ENCODE peak calls at places on chromosome 2, in seven cellular contexts. N is KG1; F is EL; S is PC-3; E is T-cell; C is central memory CD4-positive, alpha-beta T cell; K is heart right ventricle. O is an unnamed sample.
A peak's percentile ranks its signal among the peaks of the same experiment; 100 is the strongest.

GRCh38 chr2:133421516-133422324 is 146.5 kb downstream of the NCKAP5 start:
- DNase-seq in F (no peak), N (no peak), E (no peak), C (no peak), S (no peak), K (peak; percentile 14), O (peak; percentile 93)

GRCh38 chr2:104944495-104944894 is 90.6 kb downstream of the POU3F3 start:
- DNase-seq in C (no peak), N (no peak), E (no peak), S (peak; percentile 70), K (no peak), F (peak; percentile 1), O (no peak)

GRCh38 chr2:110206056-110206455 is 1.2 kb upstream of the NPHP1 start:
- DNase-seq in K (no peak), E (no peak), S (peak; percentile 57), C (no peak), F (no peak), N (no peak), O (no peak)

GRCh38 chr2:170715932-170716777 is 1.0 kb downstream of the SP5 start:
- DNase-seq in N (no peak), C (no peak), E (no peak), S (no peak), K (peak; percentile 16), F (no peak), O (no peak)

GRCh38 chr2:65061146-65061909 is 5.1 kb downstream of the CEP68 start:
- DNase-seq in F (no peak), N (no peak), C (no peak), E (no peak), K (no peak), S (no peak), O (no peak)

GRCh38 chr2:70069049-70069448 is 18.2 kb upstream of the PCBP1 start:
- DNase-seq in N (no peak), K (no peak), S (no peak), C (peak; percentile 87), E (peak; percentile 27), F (no peak), O (no peak)

GRCh38 chr2:147182260-147182659 is 662.6 kb upstream of the ACVR2A start:
- DNase-seq in E (no peak), N (no peak), K (no peak), C (peak; percentile 69), S (peak; percentile 90), F (peak; percentile 4), O (peak; percentile 5)

GRCh38 chr2:46722142-46722541 is 193.5 kb downstream of the MCFD2 start:
- DNase-seq in C (no peak), E (no peak), F (no peak), S (no peak), K (no peak), N (no peak), O (no peak)

GRCh38 chr2:59000796-59001195 is 759.7 kb upstream of the FANCL start:
- DNase-seq in E (no peak), N (peak; percentile 15), C (no peak), K (no peak), F (no peak), S (no peak), O (no peak)

GRCh38 chr2:214774108-214774507 is 35.4 kb downstream of the BARD1 start:
- DNase-seq in N (no peak), F (peak; percentile 63), S (peak; percentile 44), K (no peak), C (no peak), E (no peak), O (no peak)

GRCh38 chr2:103773884-103774283 is 1012.1 kb downstream of the TMEM182 start:
- DNase-seq in C (no peak), K (no peak), N (no peak), F (no peak), E (no peak), S (peak; percentile 72), O (peak; percentile 5)

GRCh38 chr2:119248311-119248710 is 24.7 kb downstream of the STEAP3 start:
- DNase-seq in N (no peak), S (no peak), E (no peak), F (peak; percentile 69), K (no peak), C (no peak), O (no peak)

GRCh38 chr2:6492573-6492972 is 373.1 kb downstream of the CMPK2 start:
- DNase-seq in N (no peak), E (no peak), K (no peak), C (no peak), F (no peak), S (no peak), O (no peak)

GRCh38 chr2:145141981-145142380 is 622.1 kb upstream of the ZEB2 start:
- DNase-seq in S (no peak), C (no peak), E (no peak), F (no peak), K (no peak), N (no peak), O (no peak)

GRCh38 chr2:229539628-229540027 is 174.7 kb downstream of the DNER start:
- DNase-seq in S (peak; percentile 19), E (no peak), F (peak; percentile 49), N (no peak), K (no peak), C (no peak), O (no peak)

GRCh38 chr2:161650116-161651015 is 26.1 kb downstream of the SLC4A10 start:
- DNase-seq in F (no peak), S (no peak), N (no peak), E (no peak), C (no peak), K (no peak), O (no peak)

GRCh38 chr2:119366161-119366648 is 429 bp downstream of the C2orf76 start:
- DNase-seq in E (no peak), C (no peak), F (peak; percentile 33), K (no peak), S (peak; percentile 41), N (no peak), O (peak; percentile 43)

GRCh38 chr2:205612661-205613060 is 69.6 kb upstream of the NRP2 start:
- DNase-seq in F (no peak), N (no peak), C (no peak), E (no peak), K (no peak), S (no peak), O (no peak)

GRCh38 chr2:229715895-229716507 is 1.6 kb upstream of the DNER start:
- DNase-seq in C (no peak), N (peak; percentile 11), S (peak; percentile 76), F (peak; percentile 37), E (no peak), K (no peak), O (no peak)

GRCh38 chr2:30150786-30151185 is 4.0 kb downstream of the YPEL5 start:
- DNase-seq in E (no peak), C (no peak), K (no peak), N (no peak), F (no peak), S (no peak), O (no peak)

GRCh38 chr2:180040146-180040925 is 33.2 kb upstream of the CWC22 start:
- DNase-seq in E (no peak), N (no peak), C (no peak), F (peak; percentile 94), S (peak; percentile 88), K (no peak), O (peak; percentile 11)

GRCh38 chr2:190837417-190837816 is 43.2 kb upstream of the GLS start:
- DNase-seq in C (no peak), K (no peak), E (no peak), F (peak; percentile 78), S (peak; percentile 90), N (no peak), O (peak; percentile 83)

GRCh38 chr2:176704282-176704773 is 435.1 kb downstream of the MTX2 start:
- DNase-seq in S (no peak), E (no peak), F (no peak), N (no peak), K (no peak), C (no peak), O (no peak)

GRCh38 chr2:119338826-119339561 is 27.6 kb downstream of the C2orf76 start:
- DNase-seq in S (no peak), C (peak; percentile 23), K (no peak), E (no peak), N (peak; percentile 36), F (no peak), O (no peak)

GRCh38 chr2:159564081-159564480 is 52.3 kb downstream of the BAZ2B start:
- DNase-seq in F (peak; percentile 61), K (no peak), S (no peak), N (no peak), C (no peak), E (no peak), O (no peak)

GRCh38 chr2:226426292-226426736 is 373.3 kb downstream of the IRS1 start:
- DNase-seq in S (peak; percentile 97), E (no peak), N (no peak), F (peak; percentile 94), K (no peak), C (no peak), O (no peak)

GRCh38 chr2:166127217-166128155 is at the start of gene SCN1A:
- DNase-seq in K (no peak), C (peak; percentile 20), F (peak; percentile 32), N (peak; percentile 9), S (peak; percentile 81), E (no peak), O (peak; percentile 39)

GRCh38 chr2:42141687-42142475 is 27.3 kb upstream of the EML4 start:
- DNase-seq in F (peak; percentile 77), S (peak; percentile 60), E (no peak), C (peak; percentile 24), N (no peak), K (peak; percentile 42), O (peak; percentile 42)

GRCh38 chr2:120231974-120232635 is 8.9 kb upstream of the TMEM185B start:
- DNase-seq in C (peak; percentile 77), S (peak; percentile 22), K (no peak), F (no peak), E (peak; percentile 29), N (no peak), O (peak; percentile 24)

GRCh38 chr2:152814475-152815030 is 96.1 kb downstream of the ARL6IP6 start:
- DNase-seq in E (no peak), F (peak; percentile 7), S (peak; percentile 38), C (no peak), N (no peak), K (no peak), O (no peak)

GRCh38 chr2:20218331-20219320 is 6.3 kb downstream of the SDC1 start:
- DNase-seq in C (no peak), F (no peak), E (no peak), K (no peak), S (no peak), N (no peak), O (no peak)

GRCh38 chr2:26764078-26764887 is at the start of gene SLC35F6:
- DNase-seq in S (peak; percentile 75), C (peak; percentile 79), F (peak; percentile 81), K (peak; percentile 88), E (peak; percentile 72), N (peak; percentile 46), O (peak; percentile 37)